ENCODE peak calls at places on chromosomes 11 and 22, in four cellular contexts. I is K562, O is H1, G is HepG2. E is an unnamed sample.
A peak's percentile ranks its signal among the peaks of the same experiment; 100 is the strongest.

GRCh38 chr22:21696115-21696514 is 30.3 kb downstream of the PPIL2 start:
- DNase-seq in I (peak; percentile 54), O (no peak), G (no peak), E (no peak)

GRCh38 chr11:27468209-27468608 is 4.4 kb downstream of the LGR4 start:
- DNase-seq in G (no peak), I (no peak), O (no peak), E (no peak)

GRCh38 chr11:73999581-74000306 is 9.1 kb downstream of the UCP3 start:
- DNase-seq in O (no peak), I (no peak), G (no peak), E (no peak)

GRCh38 chr22:46674367-46674781 is 54.2 kb downstream of the GRAMD4 start:
- DNase-seq in G (no peak), I (no peak), O (no peak), E (no peak)

GRCh38 chr11:16484434-16484833 is 128.1 kb upstream of the SOX6 start:
- DNase-seq in I (no peak), O (no peak), G (no peak), E (no peak)

GRCh38 chr11:10236850-10237249 is 57.2 kb downstream of the SBF2 start:
- DNase-seq in I (no peak), G (no peak), O (no peak), E (no peak)

GRCh38 chr11:77065878-77066228 is 918 bp upstream of the CAPN5 start:
- DNase-seq in G (no peak), I (no peak), O (no peak), E (no peak)

GRCh38 chr11:280762-281485 is 2.7 kb downstream of the NLRP6 start:
- DNase-seq in I (no peak), G (no peak), O (no peak), E (no peak)

GRCh38 chr22:50118129-50118528 is 28.3 kb downstream of the MOV10L1 start:
- DNase-seq in O (no peak), I (no peak), G (no peak), E (no peak)

GRCh38 chr22:50119768-50120251 is 30.0 kb downstream of the MOV10L1 start:
- DNase-seq in I (no peak), O (no peak), G (no peak), E (no peak)

GRCh38 chr22:50117168-50117762 is 27.5 kb downstream of the MOV10L1 start:
- DNase-seq in G (no peak), I (no peak), O (no peak), E (no peak)

GRCh38 chr22:50118557-50119168 is 28.9 kb downstream of the MOV10L1 start:
- DNase-seq in G (peak; percentile 10), O (no peak), I (peak; percentile 88), E (no peak)

GRCh38 chr22:50119169-50119767 is 29.5 kb downstream of the MOV10L1 start:
- DNase-seq in O (no peak), G (no peak), I (no peak), E (no peak)
- H3K27ac ChIP-seq in O (no peak overlapping the region), G (no peak overlapping the region), I (peak overlapping the region; percentile 94), E (no peak overlapping the region)

GRCh38 chr11:47773882-47774281 is 6.7 kb upstream of the FNBP4 start:
- DNase-seq in I (no peak), G (no peak), O (no peak), E (no peak)
- TF ChIP-seq FOSL1 in I (no peak), G (no peak), O (no peak), E (no peak)

GRCh38 chr11:114291381-114291780 is 4.8 kb upstream of the NNMT start:
- DNase-seq in I (no peak), G (no peak), O (no peak), E (no peak)
- H3K27ac ChIP-seq in I (no peak overlapping the region), G (no peak overlapping the region), O (no peak overlapping the region), E (no peak overlapping the region)

GRCh38 chr22:25922141-25922540 is 180.2 kb downstream of the MYO18B start:
- DNase-seq in O (no peak), I (no peak), G (no peak), E (no peak)

GRCh38 chr22:25923952-25924351 is 182.0 kb downstream of the MYO18B start:
- DNase-seq in O (no peak), G (peak; percentile 13), I (no peak), E (no peak)

DNA sequence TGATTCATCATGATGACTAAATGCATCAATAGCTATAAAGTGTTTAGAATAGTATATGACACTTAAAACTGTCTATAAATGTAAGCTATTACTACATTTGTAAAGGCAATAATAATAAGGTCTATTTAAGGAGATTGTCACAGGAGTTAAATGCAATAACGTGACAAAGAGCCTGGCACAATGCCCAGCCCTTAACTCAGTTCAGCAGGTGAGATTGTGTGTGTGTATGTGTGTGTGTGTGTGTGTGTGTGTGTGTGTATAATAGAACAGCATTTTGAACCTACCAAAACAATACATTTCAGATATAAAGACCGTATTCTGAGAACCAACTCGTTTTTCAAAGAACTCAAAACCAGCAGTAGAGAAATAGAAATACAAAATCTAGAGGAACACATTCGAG is 177.5 kb downstream of the MYO18B start:
- DNase-seq in G (no peak), O (no peak), I (no peak), E (no peak)
- TF ChIP-seq FOSL1 in G (no peak), O (no peak), I (no peak), E (no peak)

GRCh38 chr11:56027354-56027753 is at the start of gene OR5AS1:
- DNase-seq in O (no peak), I (no peak), G (no peak), E (no peak)
- H3K27ac ChIP-seq in O (no peak within 1 kb of the TSS), I (no peak within 1 kb of the TSS), G (no peak within 1 kb of the TSS), E (no peak within 1 kb of the TSS)

GRCh38 chr11:69129647-69130046 is 26.1 kb upstream of the SMIM38 start:
- DNase-seq in G (no peak), I (no peak), O (no peak), E (no peak)

GRCh38 chr11:69129053-69129452 is 26.7 kb upstream of the SMIM38 start:
- DNase-seq in G (no peak), O (no peak), I (no peak), E (no peak)

GRCh38 chr11:69131644-69132300 is 24.0 kb upstream of the SMIM38 start:
- DNase-seq in G (peak; percentile 80), O (peak; percentile 81), I (peak; percentile 64), E (peak; percentile 66)

GRCh38 chr11:69132301-69132670 is 23.4 kb upstream of the SMIM38 start:
- DNase-seq in G (no peak), O (no peak), I (no peak), E (no peak)

GRCh38 chr11:69130586-69131566 is 24.9 kb upstream of the SMIM38 start:
- DNase-seq in I (no peak), O (no peak), G (no peak), E (no peak)
- TF ChIP-seq FOSL1 in I (no peak), O (no peak), G (no peak), E (no peak)

GRCh38 chr11:68806931-68807844 is 34.5 kb downstream of the CPT1A start:
- DNase-seq in O (no peak), G (no peak), I (no peak), E (no peak)

GRCh38 chr11:68809506-68809905 is 32.2 kb downstream of the CPT1A start:
- DNase-seq in G (no peak), O (no peak), I (no peak), E (no peak)

GRCh38 chr11:68808787-68809186 is 32.9 kb downstream of the CPT1A start:
- DNase-seq in O (no peak), G (no peak), I (no peak), E (no peak)

GRCh38 chr11:68803766-68804165 is 38.0 kb downstream of the CPT1A start:
- DNase-seq in G (no peak), I (no peak), O (no peak), E (no peak)

DNA sequence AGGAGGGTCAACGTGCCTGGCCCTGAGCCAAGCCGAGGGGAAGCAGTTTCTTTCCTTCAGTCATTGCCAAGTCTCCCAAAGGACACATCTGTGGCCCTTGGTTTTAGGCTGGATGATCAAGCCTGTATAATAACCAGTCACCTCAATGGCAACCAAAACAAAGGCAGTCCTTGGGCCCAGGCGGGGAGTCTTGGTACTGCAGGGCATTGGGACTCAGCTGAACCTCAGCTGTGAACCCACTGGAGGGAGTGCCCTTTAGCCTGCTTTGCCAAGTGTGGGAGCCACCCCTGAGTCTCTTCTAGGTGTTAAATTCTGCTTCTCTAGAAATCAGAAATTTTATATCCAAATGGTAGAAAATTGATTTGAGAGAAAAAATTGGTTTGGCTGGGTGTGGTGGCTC is 36.9 kb downstream of the CPT1A start:
- DNase-seq in O (no peak), G (no peak), I (no peak), E (no peak)
- H3K27ac ChIP-seq in O (no peak overlapping the region), G (no peak overlapping the region), I (no peak overlapping the region), E (no peak overlapping the region)

GRCh38 chr11:36192723-36193619 is 96.3 kb downstream of the COMMD9 start:
- DNase-seq in G (no peak), I (peak; percentile 39), O (no peak), E (no peak)

GRCh38 chr11:36196476-36197099 is 92.6 kb downstream of the COMMD9 start:
- DNase-seq in O (no peak), G (no peak), I (no peak), E (no peak)

GRCh38 chr11:36191941-36192340 is 97.3 kb downstream of the COMMD9 start:
- DNase-seq in I (no peak), G (no peak), O (no peak), E (no peak)

DNA sequence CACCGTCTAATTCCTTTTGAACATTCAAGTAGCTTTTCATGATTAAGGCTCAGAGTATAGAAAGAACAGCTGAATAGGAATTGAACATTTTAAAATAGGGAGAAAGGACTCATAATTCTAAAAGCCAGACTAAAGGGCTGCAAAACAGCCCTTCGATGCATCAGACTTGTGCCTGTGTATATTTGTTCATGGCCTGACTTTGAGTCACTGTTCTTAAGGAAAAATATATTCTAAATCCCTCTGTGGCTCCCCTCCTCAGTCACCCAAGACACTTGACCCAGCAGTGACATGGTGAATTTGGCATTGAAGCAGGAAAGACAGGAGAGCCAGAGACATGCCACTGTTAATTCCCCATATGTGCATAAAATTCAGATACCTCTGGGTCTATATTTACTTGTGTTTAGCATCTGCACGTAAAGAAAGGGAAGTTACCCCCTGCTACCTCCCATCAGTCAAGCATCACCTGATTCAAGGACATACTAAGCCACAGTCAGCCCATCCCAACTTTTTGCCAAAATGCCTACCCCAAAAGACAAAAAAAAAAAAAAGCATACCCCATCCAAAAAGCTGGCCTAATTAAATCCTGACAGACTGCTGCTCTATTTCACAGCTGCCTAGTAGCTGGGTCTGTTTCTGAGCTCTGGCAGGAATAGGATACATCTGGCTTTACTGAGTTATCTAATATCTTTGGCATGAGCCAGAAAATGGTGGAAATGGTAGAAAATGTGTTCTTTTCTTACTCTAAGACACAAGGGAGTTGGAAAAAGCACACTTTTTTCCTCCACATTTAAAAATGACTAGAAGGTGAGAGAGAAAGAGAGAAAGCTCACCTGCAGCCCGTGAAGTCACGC is 93.5 kb downstream of the COMMD9 start:
- DNase-seq in G (no peak), I (no peak), O (no peak), E (no peak)
- TF ChIP-seq FOSL1 in G (no peak), I (no peak), O (no peak), E (no peak)

DNA sequence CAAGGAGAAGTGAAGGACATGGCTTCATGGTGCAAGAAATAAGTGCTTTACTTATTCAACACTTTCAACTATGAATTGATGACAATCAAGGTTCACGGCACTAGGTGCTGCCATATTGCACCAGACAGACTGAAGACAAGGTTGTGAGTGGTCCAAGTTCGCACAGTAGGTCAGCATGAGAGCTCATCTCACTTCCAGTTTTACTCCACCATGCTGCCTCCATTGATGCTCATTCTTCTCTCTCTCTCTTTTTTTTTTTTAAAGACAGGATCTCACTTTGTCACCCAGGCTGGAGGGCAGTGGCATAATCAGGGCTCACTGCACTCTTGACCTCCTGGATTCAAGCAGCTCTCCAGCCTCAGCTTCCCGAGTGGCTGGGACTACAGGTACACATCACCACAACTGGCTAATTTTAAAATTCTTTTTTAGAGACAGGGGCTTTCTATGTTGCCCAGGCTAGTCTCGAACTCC is 47.7 kb downstream of the EHF start:
- DNase-seq in O (no peak), I (no peak), G (no peak), E (no peak)
- H3K27ac ChIP-seq in O (no peak overlapping the region), I (no peak overlapping the region), G (peak overlapping the region; percentile 50), E (no peak overlapping the region)